ENCODE peak calls at places on chromosomes 5 and 9, in eight cellular contexts. One of them, this sample, is unnamed. For H3K9me3, the result is how much of the 10 kb centered on the place peaks cover.

GRCh38 chr5:6556089-6556801 is 76.6 kb downstream of the NSUN2 start:
- DNase-seq in tibial artery: no peak
- DNase-seq in BE2C: no peak
- DNase-seq in DND-41: no peak
- DNase-seq in CD8-positive, alpha-beta T cell: no peak
- DNase-seq in heart right ventricle: no peak
- DNase-seq in heart left ventricle: no peak
- DNase-seq in body of pancreas: no peak
- DNase-seq in this sample: no peak

GRCh38 chr5:32360906-32361305 is 48.2 kb upstream of the MTMR12 start:
- DNase-seq in CD8-positive, alpha-beta T cell: no peak
- DNase-seq in body of pancreas: no peak
- DNase-seq in DND-41: no peak
- DNase-seq in heart right ventricle: no peak
- DNase-seq in heart left ventricle: no peak
- DNase-seq in BE2C: no peak
- DNase-seq in tibial artery: no peak
- DNase-seq in this sample: no peak

GRCh38 chr5:64749385-64749784 is 19.1 kb downstream of the SREK1IP1 start:
- DNase-seq in BE2C: no peak
- DNase-seq in heart left ventricle: no peak
- DNase-seq in DND-41: no peak
- DNase-seq in body of pancreas: no peak
- DNase-seq in tibial artery: no peak
- DNase-seq in heart right ventricle: no peak
- DNase-seq in CD8-positive, alpha-beta T cell: no peak
- DNase-seq in this sample: no peak

GRCh38 chr5:79200573-79201183 is 35.3 kb upstream of the JMY start:
- DNase-seq in heart right ventricle: no peak
- DNase-seq in BE2C: peak
- DNase-seq in CD8-positive, alpha-beta T cell: no peak
- DNase-seq in heart left ventricle: no peak
- DNase-seq in tibial artery: no peak
- DNase-seq in body of pancreas: peak
- DNase-seq in DND-41: no peak
- DNase-seq in this sample: no peak

GRCh38 chr5:19960451-19960850 is 27.5 kb downstream of the CDH18 start:
- DNase-seq in heart left ventricle: no peak
- DNase-seq in DND-41: no peak
- DNase-seq in tibial artery: no peak
- DNase-seq in body of pancreas: no peak
- DNase-seq in CD8-positive, alpha-beta T cell: no peak
- DNase-seq in BE2C: no peak
- DNase-seq in heart right ventricle: no peak
- DNase-seq in this sample: no peak

GRCh38 chr9:87223397-87224246 is 274.0 kb upstream of the DAPK1 start:
- DNase-seq in heart left ventricle: no peak
- DNase-seq in heart right ventricle: no peak
- DNase-seq in CD8-positive, alpha-beta T cell: no peak
- DNase-seq in body of pancreas: no peak
- DNase-seq in DND-41: no peak
- DNase-seq in BE2C: no peak
- DNase-seq in tibial artery: no peak
- DNase-seq in this sample: no peak

GRCh38 chr5:180621311-180621710 is 28.1 kb downstream of the FLT4 start:
- DNase-seq in BE2C: no peak
- DNase-seq in tibial artery: no peak
- DNase-seq in heart left ventricle: no peak
- DNase-seq in DND-41: no peak
- DNase-seq in body of pancreas: no peak
- DNase-seq in heart right ventricle: no peak
- DNase-seq in CD8-positive, alpha-beta T cell: no peak
- DNase-seq in this sample: no peak

GRCh38 chr9:133944746-133945135 is 47.4 kb downstream of the VAV2 start:
- DNase-seq in CD8-positive, alpha-beta T cell: no peak
- DNase-seq in heart right ventricle: no peak
- DNase-seq in DND-41: no peak
- DNase-seq in tibial artery: no peak
- DNase-seq in BE2C: peak
- DNase-seq in body of pancreas: peak
- DNase-seq in heart left ventricle: no peak
- DNase-seq in this sample: no peak

GRCh38 chr5:140266471-140267200 is 36.3 kb downstream of the PFDN1 start:
- DNase-seq in body of pancreas: no peak
- DNase-seq in CD8-positive, alpha-beta T cell: no peak
- DNase-seq in tibial artery: no peak
- DNase-seq in BE2C: no peak
- DNase-seq in heart left ventricle: no peak
- DNase-seq in DND-41: peak
- DNase-seq in heart right ventricle: no peak
- DNase-seq in this sample: no peak

GRCh38 chr9:132412089-132412488 is 2.1 kb downstream of the CFAP77 start:
- DNase-seq in heart right ventricle: no peak
- DNase-seq in heart left ventricle: no peak
- DNase-seq in body of pancreas: no peak
- DNase-seq in DND-41: peak
- DNase-seq in tibial artery: no peak
- DNase-seq in CD8-positive, alpha-beta T cell: no peak
- DNase-seq in BE2C: peak
- DNase-seq in this sample: no peak

GRCh38 chr9:88775037-88775471 is 216.2 kb upstream of the S1PR3 start:
- DNase-seq in tibial artery: no peak
- DNase-seq in BE2C: no peak
- DNase-seq in heart left ventricle: no peak
- DNase-seq in CD8-positive, alpha-beta T cell: no peak
- DNase-seq in DND-41: no peak
- DNase-seq in heart right ventricle: no peak
- DNase-seq in body of pancreas: no peak
- DNase-seq in this sample: peak

GRCh38 chr5:123033157-123033671 is 3.3 kb downstream of the PPIC start:
- DNase-seq in DND-41: no peak
- DNase-seq in heart right ventricle: no peak
- DNase-seq in heart left ventricle: no peak
- DNase-seq in tibial artery: no peak
- DNase-seq in body of pancreas: no peak
- DNase-seq in BE2C: no peak
- DNase-seq in CD8-positive, alpha-beta T cell: no peak
- DNase-seq in this sample: no peak

GRCh38 chr9:120941046-120941770 is 14.6 kb upstream of the TRAF1 start:
- DNase-seq in tibial artery: no peak
- DNase-seq in heart left ventricle: no peak
- DNase-seq in CD8-positive, alpha-beta T cell: no peak
- DNase-seq in BE2C: no peak
- DNase-seq in body of pancreas: no peak
- DNase-seq in heart right ventricle: no peak
- DNase-seq in DND-41: no peak
- DNase-seq in this sample: no peak

GRCh38 chr9:101738566-101739183 is at the start of gene GRIN3A:
- DNase-seq in body of pancreas: peak
- DNase-seq in CD8-positive, alpha-beta T cell: no peak
- DNase-seq in DND-41: no peak
- DNase-seq in heart left ventricle: no peak
- DNase-seq in BE2C: peak
- DNase-seq in tibial artery: no peak
- DNase-seq in heart right ventricle: peak
- DNase-seq in this sample: no peak

GRCh38 chr5:130109152-130109551 is 204.9 kb downstream of the CHSY3 start:
- DNase-seq in heart right ventricle: no peak
- DNase-seq in tibial artery: no peak
- DNase-seq in DND-41: no peak
- DNase-seq in heart left ventricle: no peak
- DNase-seq in body of pancreas: no peak
- DNase-seq in BE2C: no peak
- DNase-seq in CD8-positive, alpha-beta T cell: no peak
- DNase-seq in this sample: no peak

GRCh38 chr9:928363-929042 is 48.0 kb upstream of the DMRT3 start:
- DNase-seq in heart right ventricle: no peak
- DNase-seq in BE2C: no peak
- DNase-seq in CD8-positive, alpha-beta T cell: no peak
- DNase-seq in body of pancreas: peak
- DNase-seq in tibial artery: no peak
- DNase-seq in heart left ventricle: no peak
- DNase-seq in DND-41: peak
- DNase-seq in this sample: no peak

GRCh38 chr9:123395276-123396006 is 39.4 kb downstream of the CRB2 start:
- DNase-seq in heart right ventricle: no peak
- DNase-seq in body of pancreas: no peak
- DNase-seq in tibial artery: no peak
- DNase-seq in BE2C: peak
- DNase-seq in DND-41: no peak
- DNase-seq in CD8-positive, alpha-beta T cell: no peak
- DNase-seq in heart left ventricle: no peak
- DNase-seq in this sample: no peak

GRCh38 chr9:128887914-128888350 is 6.0 kb downstream of the LRRC8A start:
- DNase-seq in CD8-positive, alpha-beta T cell: no peak
- DNase-seq in heart right ventricle: no peak
- DNase-seq in body of pancreas: no peak
- DNase-seq in tibial artery: no peak
- DNase-seq in heart left ventricle: no peak
- DNase-seq in DND-41: no peak
- DNase-seq in BE2C: no peak
- DNase-seq in this sample: no peak

GRCh38 chr9:134032456-134033222 is 7.4 kb downstream of the BRD3OS start:
- DNase-seq in CD8-positive, alpha-beta T cell: no peak
- DNase-seq in tibial artery: no peak
- DNase-seq in DND-41: no peak
- DNase-seq in body of pancreas: no peak
- DNase-seq in heart left ventricle: no peak
- DNase-seq in heart right ventricle: no peak
- DNase-seq in BE2C: peak
- DNase-seq in this sample: no peak

GRCh38 chr9:97695390-97695789 is 1.8 kb downstream of the XPA start:
- DNase-seq in BE2C: no peak
- DNase-seq in tibial artery: no peak
- DNase-seq in heart right ventricle: no peak
- DNase-seq in heart left ventricle: no peak
- DNase-seq in CD8-positive, alpha-beta T cell: no peak
- DNase-seq in body of pancreas: no peak
- DNase-seq in DND-41: no peak
- DNase-seq in this sample: no peak
- H3K4me3 ChIP-seq in BE2C: peak
- H3K4me3 ChIP-seq in tibial artery: peak
- H3K4me3 ChIP-seq in heart right ventricle: no peak
- H3K4me3 ChIP-seq in heart left ventricle: peak
- H3K4me3 ChIP-seq in CD8-positive, alpha-beta T cell: no peak
- H3K4me3 ChIP-seq in body of pancreas: no peak
- H3K4me3 ChIP-seq in DND-41: peak
- H3K4me3 ChIP-seq in this sample: peak

GRCh38 chr5:152527358-152528048 is 122.4 kb upstream of the NMUR2 start:
- DNase-seq in BE2C: no peak
- DNase-seq in body of pancreas: no peak
- DNase-seq in heart right ventricle: no peak
- DNase-seq in CD8-positive, alpha-beta T cell: no peak
- DNase-seq in heart left ventricle: no peak
- DNase-seq in DND-41: no peak
- DNase-seq in tibial artery: no peak
- DNase-seq in this sample: no peak

GRCh38 chr5:152529456-152529855 is 124.4 kb upstream of the NMUR2 start:
- DNase-seq in body of pancreas: no peak
- DNase-seq in heart right ventricle: no peak
- DNase-seq in CD8-positive, alpha-beta T cell: no peak
- DNase-seq in heart left ventricle: no peak
- DNase-seq in tibial artery: no peak
- DNase-seq in BE2C: no peak
- DNase-seq in DND-41: no peak
- DNase-seq in this sample: no peak

DNA sequence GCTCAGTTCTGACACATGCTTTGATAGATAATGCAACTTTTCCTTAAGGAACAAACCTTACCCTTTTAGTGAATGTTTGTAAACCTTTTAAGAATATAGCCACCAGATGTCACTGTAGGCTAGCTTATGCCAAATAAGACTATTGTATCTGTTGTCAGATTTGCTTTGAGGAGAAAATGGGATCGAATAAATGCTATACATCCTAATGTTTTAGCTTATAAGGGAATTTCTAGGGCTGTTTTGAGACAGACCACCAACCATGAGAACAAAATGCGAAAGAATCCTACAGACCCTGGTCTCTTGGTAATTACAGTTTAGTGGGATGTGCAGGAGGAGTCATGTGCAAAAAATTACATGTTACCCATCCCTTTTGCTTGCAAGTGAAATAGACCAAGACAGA is 127.6 kb upstream of the NMUR2 start:
- DNase-seq in CD8-positive, alpha-beta T cell: no peak
- DNase-seq in heart left ventricle: no peak
- DNase-seq in BE2C: no peak
- DNase-seq in tibial artery: no peak
- DNase-seq in body of pancreas: no peak
- DNase-seq in heart right ventricle: peak
- DNase-seq in DND-41: no peak
- DNase-seq in this sample: no peak
- TF ChIP-seq CTCF in CD8-positive, alpha-beta T cell: no peak
- TF ChIP-seq CTCF in heart left ventricle: peak
- TF ChIP-seq CTCF in BE2C: peak
- TF ChIP-seq CTCF in tibial artery: peak
- TF ChIP-seq CTCF in body of pancreas: peak
- TF ChIP-seq CTCF in heart right ventricle: peak
- TF ChIP-seq CTCF in DND-41: peak
- TF ChIP-seq CTCF in this sample: peak

DNA sequence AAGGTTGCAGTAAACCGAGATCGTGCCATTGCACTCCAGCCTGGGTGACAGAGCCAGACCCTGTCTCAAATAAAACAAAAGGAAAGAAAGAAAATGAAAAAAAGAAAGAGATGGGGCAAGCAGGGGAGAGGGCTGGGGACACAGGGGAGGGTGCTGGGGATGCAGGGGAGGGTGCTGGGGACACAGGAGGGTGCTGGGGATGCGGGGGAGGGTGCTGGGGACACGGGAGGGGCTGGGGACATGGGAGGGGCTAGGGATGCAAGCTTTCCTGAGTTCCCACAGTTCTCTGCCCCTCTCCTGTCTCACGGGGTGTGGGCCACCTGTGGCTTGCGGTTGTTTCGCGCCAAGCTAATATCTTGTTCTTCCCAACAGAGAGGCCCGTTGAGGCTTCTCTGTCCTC is 7.2 kb downstream of the PDCD6 start:
- DNase-seq in DND-41: no peak
- DNase-seq in tibial artery: no peak
- DNase-seq in BE2C: no peak
- DNase-seq in CD8-positive, alpha-beta T cell: no peak
- DNase-seq in heart right ventricle: no peak
- DNase-seq in body of pancreas: no peak
- DNase-seq in heart left ventricle: no peak
- DNase-seq in this sample: no peak
- H3K9me3 ChIP-seq in DND-41: under half
- H3K9me3 ChIP-seq in tibial artery: under half
- H3K9me3 ChIP-seq in BE2C: under half
- H3K9me3 ChIP-seq in CD8-positive, alpha-beta T cell: under half
- H3K9me3 ChIP-seq in heart right ventricle: under half
- H3K9me3 ChIP-seq in body of pancreas: under half
- H3K9me3 ChIP-seq in heart left ventricle: under half
- H3K9me3 ChIP-seq in this sample: under half

DNA sequence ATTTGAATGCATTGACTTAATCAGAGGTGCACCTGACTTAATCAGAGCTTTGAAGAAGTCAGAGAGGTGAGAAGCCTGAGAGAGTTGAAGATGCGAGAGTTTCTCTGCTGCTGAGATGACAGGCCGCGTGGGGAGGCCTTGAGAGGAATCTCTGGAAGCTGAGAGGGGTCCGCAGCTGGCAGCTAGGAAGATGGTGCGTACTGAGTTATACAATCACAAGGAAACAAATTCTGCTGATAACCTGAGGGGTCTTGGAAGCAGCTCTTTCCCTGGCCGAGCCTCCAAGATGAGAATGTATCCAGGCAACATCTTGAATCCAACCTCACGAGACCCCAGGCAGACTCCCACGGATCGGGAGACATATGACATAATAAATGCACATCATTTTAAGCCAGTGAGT is 91.7 kb downstream of the SPATA31A6 start:
- DNase-seq in heart left ventricle: no peak
- DNase-seq in tibial artery: no peak
- DNase-seq in body of pancreas: no peak
- DNase-seq in CD8-positive, alpha-beta T cell: no peak
- DNase-seq in DND-41: no peak
- DNase-seq in BE2C: no peak
- DNase-seq in heart right ventricle: no peak
- DNase-seq in this sample: no peak
- H3K4me3 ChIP-seq in heart left ventricle: no peak
- H3K4me3 ChIP-seq in tibial artery: no peak
- H3K4me3 ChIP-seq in body of pancreas: no peak
- H3K4me3 ChIP-seq in CD8-positive, alpha-beta T cell: no peak
- H3K4me3 ChIP-seq in DND-41: no peak
- H3K4me3 ChIP-seq in BE2C: no peak
- H3K4me3 ChIP-seq in heart right ventricle: no peak
- H3K4me3 ChIP-seq in this sample: no peak

This sample was measured in AG04450.